ENCODE peak calls at places on chromosomes 6 and 20, in five cellular contexts. E is kidney; F is CD8-positive, alpha-beta memory T cell; X is spleen; V is RWPE2. G is an unnamed sample. For H3K9me3, the result is how much of the 10 kb centered on the place peaks cover.

GRCh38 chr6:112801681-112802080 is 454.6 kb downstream of the RFPL4B start:
- DNase-seq in E (no peak), F (no peak), X (no peak), V (no peak), G (no peak)

GRCh38 chr6:170293881-170294755 is 3.2 kb upstream of the DLL1 start:
- DNase-seq in E (no peak), F (no peak), X (no peak), V (no peak), G (no peak)

GRCh38 chr6:75424610-75425548 is 68.7 kb downstream of the FILIP1 start:
- DNase-seq in E (no peak), F (no peak), X (no peak), V (no peak), G (no peak)

GRCh38 chr20:48444249-48444648 is 383.6 kb downstream of the PREX1 start:
- DNase-seq in E (no peak), F (no peak), X (no peak), V (peak), G (no peak)

GRCh38 chr6:117542493-117542892 is 59.8 kb downstream of the GOPC start:
- DNase-seq in E (no peak), F (no peak), X (no peak), V (peak), G (no peak)

GRCh38 chr6:144725731-144726522 is 440.8 kb downstream of the UTRN start:
- DNase-seq in E (no peak), F (no peak), X (no peak), V (no peak), G (no peak)

GRCh38 chr20:59179988-59180387 is 16.4 kb downstream of the ZNF831 start:
- DNase-seq in E (no peak), F (no peak), X (no peak), V (no peak), G (no peak)

GRCh38 chr6:73076211-73076610 is 149.1 kb downstream of the KHDC1L start:
- DNase-seq in E (no peak), F (no peak), X (no peak), V (no peak), G (no peak)

GRCh38 chr6:51199733-51200132 is 381.1 kb downstream of the TFAP2B start:
- DNase-seq in E (no peak), F (no peak), X (no peak), V (no peak), G (no peak)

GRCh38 chr20:32062776-32063170 is 10.7 kb downstream of the HCK start:
- DNase-seq in E (no peak), F (no peak), X (peak), V (peak), G (peak)

GRCh38 chr6:112193535-112194051 is 60.8 kb downstream of the LAMA4 start:
- DNase-seq in E (no peak), F (no peak), X (no peak), V (no peak), G (no peak)

GRCh38 chr6:112116215-112116614 is 28.8 kb downstream of the FAM229B start:
- DNase-seq in E (no peak), F (no peak), X (no peak), V (no peak), G (no peak)

GRCh38 chr6:107840636-107841264 is 16.6 kb upstream of the SCML4 start:
- DNase-seq in E (no peak), F (no peak), X (no peak), V (no peak), G (no peak)

GRCh38 chr6:131023834-131024504 is 39.1 kb downstream of the EPB41L2 start:
- DNase-seq in E (no peak), F (no peak), X (no peak), V (no peak), G (no peak)

GRCh38 chr6:138374230-138374629 is 3.5 kb upstream of the SMIM28 start:
- DNase-seq in E (no peak), F (no peak), X (no peak), V (no peak), G (no peak)

GRCh38 chr6:138372711-138373463 is 4.8 kb upstream of the SMIM28 start:
- DNase-seq in E (no peak), F (no peak), X (no peak), V (no peak), G (no peak)

GRCh38 chr6:138371452-138371711 is 6.3 kb upstream of the SMIM28 start:
- DNase-seq in E (no peak), F (no peak), X (no peak), V (no peak), G (no peak)

GRCh38 chr6:138370631-138371451 is 6.9 kb upstream of the SMIM28 start:
- DNase-seq in E (no peak), F (no peak), X (no peak), V (no peak), G (no peak)

GRCh38 chr6:138371720-138372119 is 6.0 kb upstream of the SMIM28 start:
- DNase-seq in E (no peak), F (no peak), X (no peak), V (no peak), G (no peak)
- H3K27ac ChIP-seq in E (no peak), F (no peak), X (no peak), V (no peak), G (no peak)

GRCh38 chr6:168198302-168199180 is 119.5 kb upstream of the FRMD1 start:
- DNase-seq in E (peak), F (no peak), X (no peak), V (no peak), G (no peak)
- H3K9me3 ChIP-seq in E (under half), F (under half), X (under half), V (under half), G (under half)

GRCh38 chr6:157906537-157907061 is 75.1 kb upstream of the SYNJ2 start:
- DNase-seq in E (no peak), F (no peak), X (no peak), V (no peak), G (no peak)

GRCh38 chr6:157905590-157906337 is 75.9 kb upstream of the SYNJ2 start:
- DNase-seq in E (no peak), F (no peak), X (no peak), V (no peak), G (no peak)

GRCh38 chr6:157908369-157909281 is 73.0 kb upstream of the SYNJ2 start:
- DNase-seq in E (no peak), F (no peak), X (no peak), V (no peak), G (no peak)

GRCh38 chr6:157907651-157908050 is 74.0 kb upstream of the SYNJ2 start:
- DNase-seq in E (no peak), F (no peak), X (no peak), V (no peak), G (no peak)

GRCh38 chr6:157904999-157905398 is 76.7 kb upstream of the SYNJ2 start:
- DNase-seq in E (no peak), F (no peak), X (no peak), V (no peak), G (no peak)
- H3K4me3 ChIP-seq in E (no peak), F (no peak), X (no peak), V (no peak), G (no peak)

GRCh38 chr6:116405147-116405546 is 34.4 kb downstream of the DSE start:
- DNase-seq in E (no peak), F (no peak), X (no peak), V (no peak), G (no peak)
- H3K27ac ChIP-seq in E (no peak), F (no peak), X (peak), V (no peak), G (peak)

GRCh38 chr6:22570185-22570551 is 802 bp downstream of the HDGFL1 start:
- DNase-seq in E (peak), F (no peak), X (no peak), V (no peak), G (no peak)

GRCh38 chr6:22575190-22575589 is 5.8 kb downstream of the HDGFL1 start:
- DNase-seq in E (no peak), F (no peak), X (no peak), V (no peak), G (no peak)

GRCh38 chr6:22568854-22569253 is 512 bp upstream of the HDGFL1 start:
- DNase-seq in E (no peak), F (no peak), X (no peak), V (no peak), G (no peak)

GRCh38 chr6:22569281-22570184 is at the start of gene HDGFL1:
- DNase-seq in E (peak), F (no peak), X (peak), V (no peak), G (peak)
- H3K9me3 ChIP-seq in E (under half), F (under half), X (under half), V (under half), G (under half)

GRCh38 chr20:51492167-51493092 is 50.1 kb downstream of the NFATC2 start:
- DNase-seq in E (peak), F (no peak), X (peak), V (peak), G (peak)
- H3K4me3 ChIP-seq in E (peak), F (no peak), X (no peak), V (no peak), G (no peak)

DNA sequence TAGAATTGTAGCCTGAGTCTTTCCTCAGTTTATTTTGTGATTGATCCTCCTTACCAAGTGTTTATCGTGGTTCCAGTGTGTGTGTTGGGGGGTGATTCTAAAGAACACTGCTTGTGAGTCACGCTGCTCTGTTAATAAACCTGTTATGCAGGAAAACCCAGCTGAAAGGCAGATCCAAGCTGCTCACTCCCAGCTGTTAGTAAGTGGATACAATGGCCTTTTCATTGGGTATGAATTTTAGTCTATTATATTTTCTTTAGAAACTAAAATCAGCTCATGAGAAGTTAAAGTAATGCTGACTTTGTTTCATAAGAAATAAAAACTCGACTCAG is 12.2 kb upstream of the DSTN start:
- DNase-seq in E (no peak), F (no peak), X (no peak), V (no peak), G (no peak)
- H3K27ac ChIP-seq in E (peak), F (peak), X (no peak), V (peak), G (peak)

GRCh38 chr6:10030942-10031537 is 383.8 kb downstream of the TFAP2A start:
- DNase-seq in E (no peak), F (no peak), X (no peak), V (no peak), G (no peak)
- H3K9me3 ChIP-seq in E (under half), F (under half), X (under half), V (under half), G (under half)

DNA sequence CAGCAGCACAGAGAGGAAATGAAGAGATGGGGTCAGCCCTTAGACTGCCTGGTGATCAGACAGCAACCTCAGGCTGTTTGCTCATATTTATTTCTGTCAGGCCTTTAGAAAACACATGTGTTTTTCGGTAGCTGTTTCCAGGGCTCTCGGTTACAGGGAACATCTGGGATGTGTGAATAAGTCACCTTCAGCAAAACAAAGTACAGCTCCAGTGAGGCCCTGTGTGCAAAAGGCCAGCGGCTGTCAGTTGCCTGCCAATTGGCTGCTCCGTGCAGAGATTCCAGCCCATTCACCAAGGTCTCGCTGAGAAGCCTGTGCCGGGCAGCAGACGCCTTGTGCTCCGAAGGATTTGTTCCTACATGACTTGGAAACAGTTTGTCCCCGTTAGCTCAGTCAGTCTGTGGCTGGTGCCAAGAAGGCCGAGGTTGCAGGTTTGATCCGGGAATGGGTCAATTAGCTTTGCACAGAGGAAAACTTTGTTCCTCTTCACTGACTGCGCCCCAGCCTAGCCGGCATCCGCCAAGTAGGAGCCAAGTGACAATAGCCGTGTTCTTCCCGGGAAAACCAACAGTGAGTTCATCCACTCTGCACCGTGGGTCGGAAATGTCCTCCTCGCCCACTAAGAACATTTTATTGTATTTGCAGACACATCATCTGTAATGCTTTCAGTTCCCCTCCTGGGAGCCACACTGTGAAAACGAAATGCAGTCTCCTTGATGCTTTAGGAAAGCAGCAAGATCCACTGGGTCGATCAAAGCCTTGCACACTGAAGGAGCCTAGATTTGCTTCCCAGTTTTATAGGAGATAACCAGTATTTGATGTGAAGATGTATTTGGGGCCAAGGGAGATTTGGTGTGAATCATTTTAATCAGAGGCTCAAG is 315.4 kb upstream of the CDYL start:
- DNase-seq in E (peak), F (no peak), X (no peak), V (no peak), G (peak)
- H3K4me3 ChIP-seq in E (no peak), F (no peak), X (no peak), V (no peak), G (no peak)